ENCODE peak calls at places on chromosomes 3 and 15, in eight cellular contexts. One of them, this sample, is unnamed.

GRCh38 chr3:166223120-166223519 is 385.9 kb upstream of the BCHE start:
- DNase-seq in Panc1: no peak
- DNase-seq in NB4: peak; percentile 9
- DNase-seq in HCT116: no peak
- DNase-seq in AG09319: no peak
- DNase-seq in sigmoid colon: no peak
- DNase-seq in astrocyte of the spinal cord: no peak
- DNase-seq in mammary epithelial cell: no peak
- DNase-seq in this sample: no peak

GRCh38 chr15:68980786-68981185 is 33.7 kb upstream of the NOX5 start:
- DNase-seq in NB4: peak; percentile 5
- DNase-seq in AG09319: no peak
- DNase-seq in Panc1: no peak
- DNase-seq in mammary epithelial cell: no peak
- DNase-seq in astrocyte of the spinal cord: no peak
- DNase-seq in HCT116: no peak
- DNase-seq in sigmoid colon: no peak
- DNase-seq in this sample: no peak

GRCh38 chr3:151216641-151217040 is 13.6 kb upstream of the GPR171 start:
- DNase-seq in HCT116: no peak
- DNase-seq in Panc1: no peak
- DNase-seq in mammary epithelial cell: no peak
- DNase-seq in AG09319: no peak
- DNase-seq in NB4: no peak
- DNase-seq in sigmoid colon: no peak
- DNase-seq in astrocyte of the spinal cord: peak; percentile 15
- DNase-seq in this sample: no peak

GRCh38 chr15:65996901-65997300 is 127.6 kb downstream of the RAB11A start:
- DNase-seq in astrocyte of the spinal cord: no peak
- DNase-seq in Panc1: no peak
- DNase-seq in mammary epithelial cell: no peak
- DNase-seq in NB4: no peak
- DNase-seq in HCT116: no peak
- DNase-seq in AG09319: no peak
- DNase-seq in sigmoid colon: no peak
- DNase-seq in this sample: no peak

GRCh38 chr3:133841196-133841595 is 35.6 kb downstream of the SRPRB start:
- DNase-seq in mammary epithelial cell: no peak
- DNase-seq in HCT116: no peak
- DNase-seq in sigmoid colon: peak; percentile 62
- DNase-seq in NB4: no peak
- DNase-seq in Panc1: no peak
- DNase-seq in AG09319: no peak
- DNase-seq in astrocyte of the spinal cord: no peak
- DNase-seq in this sample: no peak

GRCh38 chr3:127439621-127440020 is 150.9 kb downstream of the TPRA1 start:
- DNase-seq in Panc1: no peak
- DNase-seq in mammary epithelial cell: no peak
- DNase-seq in HCT116: no peak
- DNase-seq in NB4: no peak
- DNase-seq in AG09319: no peak
- DNase-seq in astrocyte of the spinal cord: no peak
- DNase-seq in sigmoid colon: peak; percentile 54
- DNase-seq in this sample: no peak

GRCh38 chr3:67018789-67019525 is 20.9 kb downstream of the KBTBD8 start:
- DNase-seq in mammary epithelial cell: peak; percentile 1
- DNase-seq in NB4: no peak
- DNase-seq in AG09319: no peak
- DNase-seq in sigmoid colon: no peak
- DNase-seq in HCT116: no peak
- DNase-seq in astrocyte of the spinal cord: no peak
- DNase-seq in Panc1: no peak
- DNase-seq in this sample: no peak

GRCh38 chr3:186909078-186909853 is 21.1 kb upstream of the ST6GAL1 start:
- DNase-seq in sigmoid colon: no peak
- DNase-seq in HCT116: no peak
- DNase-seq in NB4: peak; percentile 81
- DNase-seq in AG09319: no peak
- DNase-seq in astrocyte of the spinal cord: peak; percentile 30
- DNase-seq in mammary epithelial cell: no peak
- DNase-seq in Panc1: no peak
- DNase-seq in this sample: no peak

GRCh38 chr3:13824521-13825316 is 55.2 kb downstream of the WNT7A start:
- DNase-seq in astrocyte of the spinal cord: no peak
- DNase-seq in sigmoid colon: peak; percentile 46
- DNase-seq in HCT116: no peak
- DNase-seq in NB4: no peak
- DNase-seq in mammary epithelial cell: peak; percentile 65
- DNase-seq in AG09319: no peak
- DNase-seq in Panc1: no peak
- DNase-seq in this sample: no peak

GRCh38 chr3:83224101-83224868 is 1462.8 kb upstream of the GBE1 start:
- DNase-seq in AG09319: no peak
- DNase-seq in Panc1: no peak
- DNase-seq in astrocyte of the spinal cord: peak; percentile 66
- DNase-seq in NB4: no peak
- DNase-seq in sigmoid colon: no peak
- DNase-seq in HCT116: no peak
- DNase-seq in mammary epithelial cell: no peak
- DNase-seq in this sample: no peak

GRCh38 chr3:13040381-13041074 is 32.7 kb downstream of the IQSEC1 start:
- DNase-seq in mammary epithelial cell: no peak
- DNase-seq in Panc1: no peak
- DNase-seq in HCT116: no peak
- DNase-seq in NB4: no peak
- DNase-seq in astrocyte of the spinal cord: no peak
- DNase-seq in sigmoid colon: no peak
- DNase-seq in AG09319: no peak
- DNase-seq in this sample: no peak

DNA sequence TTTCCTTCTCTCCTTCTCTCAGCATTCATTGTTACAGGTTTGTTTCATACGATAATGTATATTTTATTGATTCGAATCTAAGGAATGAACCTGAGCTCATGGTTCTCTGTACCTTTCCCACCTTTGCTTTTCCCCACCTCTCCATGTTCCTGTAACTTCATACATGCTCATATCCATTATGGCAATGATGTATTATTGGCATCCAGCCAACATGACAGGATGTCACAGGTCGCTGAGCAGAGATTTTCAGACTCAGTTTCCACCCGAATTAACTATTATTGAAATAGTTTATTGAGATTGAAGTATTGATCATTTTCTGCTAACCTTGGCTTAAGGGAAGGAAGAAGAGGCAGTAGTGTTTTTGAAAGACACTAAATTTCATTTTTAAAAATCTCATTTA is 64.8 kb downstream of the MAP2K5 start:
- DNase-seq in NB4: no peak
- DNase-seq in astrocyte of the spinal cord: no peak
- DNase-seq in sigmoid colon: no peak
- DNase-seq in HCT116: no peak
- DNase-seq in AG09319: no peak
- DNase-seq in Panc1: no peak
- DNase-seq in mammary epithelial cell: no peak
- DNase-seq in this sample: no peak
- TF ChIP-seq CTCF in NB4: no peak
- TF ChIP-seq CTCF in astrocyte of the spinal cord: no peak
- TF ChIP-seq CTCF in sigmoid colon: no peak
- TF ChIP-seq CTCF in HCT116: no peak
- TF ChIP-seq CTCF in AG09319: no peak
- TF ChIP-seq CTCF in Panc1: no peak
- TF ChIP-seq CTCF in mammary epithelial cell: no peak
- TF ChIP-seq CTCF in this sample: no peak

GRCh38 chr15:101355678-101356464 is 60.8 kb upstream of the SNRPA1 start:
- DNase-seq in sigmoid colon: no peak
- DNase-seq in Panc1: no peak
- DNase-seq in HCT116: no peak
- DNase-seq in mammary epithelial cell: no peak
- DNase-seq in astrocyte of the spinal cord: no peak
- DNase-seq in NB4: no peak
- DNase-seq in AG09319: no peak
- DNase-seq in this sample: peak; percentile 55
- TF ChIP-seq CTCF in sigmoid colon: no peak
- TF ChIP-seq CTCF in Panc1: no peak
- TF ChIP-seq CTCF in HCT116: no peak
- TF ChIP-seq CTCF in mammary epithelial cell: no peak
- TF ChIP-seq CTCF in astrocyte of the spinal cord: no peak
- TF ChIP-seq CTCF in NB4: no peak
- TF ChIP-seq CTCF in AG09319: no peak
- TF ChIP-seq CTCF in this sample: no peak

GRCh38 chr15:72473670-72474465 is at the start of gene ARIH1:
- DNase-seq in astrocyte of the spinal cord: peak; percentile 97
- DNase-seq in HCT116: peak; percentile 87
- DNase-seq in mammary epithelial cell: peak; percentile 94
- DNase-seq in NB4: peak; percentile 96
- DNase-seq in Panc1: peak; percentile 88
- DNase-seq in AG09319: peak; percentile 92
- DNase-seq in sigmoid colon: peak; percentile 99
- DNase-seq in this sample: peak; percentile 99
- TF ChIP-seq CTCF in astrocyte of the spinal cord: peak; percentile 43
- TF ChIP-seq CTCF in HCT116: peak; percentile 25
- TF ChIP-seq CTCF in mammary epithelial cell: peak; percentile 37
- TF ChIP-seq CTCF in NB4: peak; percentile 29
- TF ChIP-seq CTCF in Panc1: peak; percentile 56
- TF ChIP-seq CTCF in AG09319: peak; percentile 32
- TF ChIP-seq CTCF in sigmoid colon: no peak
- TF ChIP-seq CTCF in this sample: peak; percentile 47

DNA sequence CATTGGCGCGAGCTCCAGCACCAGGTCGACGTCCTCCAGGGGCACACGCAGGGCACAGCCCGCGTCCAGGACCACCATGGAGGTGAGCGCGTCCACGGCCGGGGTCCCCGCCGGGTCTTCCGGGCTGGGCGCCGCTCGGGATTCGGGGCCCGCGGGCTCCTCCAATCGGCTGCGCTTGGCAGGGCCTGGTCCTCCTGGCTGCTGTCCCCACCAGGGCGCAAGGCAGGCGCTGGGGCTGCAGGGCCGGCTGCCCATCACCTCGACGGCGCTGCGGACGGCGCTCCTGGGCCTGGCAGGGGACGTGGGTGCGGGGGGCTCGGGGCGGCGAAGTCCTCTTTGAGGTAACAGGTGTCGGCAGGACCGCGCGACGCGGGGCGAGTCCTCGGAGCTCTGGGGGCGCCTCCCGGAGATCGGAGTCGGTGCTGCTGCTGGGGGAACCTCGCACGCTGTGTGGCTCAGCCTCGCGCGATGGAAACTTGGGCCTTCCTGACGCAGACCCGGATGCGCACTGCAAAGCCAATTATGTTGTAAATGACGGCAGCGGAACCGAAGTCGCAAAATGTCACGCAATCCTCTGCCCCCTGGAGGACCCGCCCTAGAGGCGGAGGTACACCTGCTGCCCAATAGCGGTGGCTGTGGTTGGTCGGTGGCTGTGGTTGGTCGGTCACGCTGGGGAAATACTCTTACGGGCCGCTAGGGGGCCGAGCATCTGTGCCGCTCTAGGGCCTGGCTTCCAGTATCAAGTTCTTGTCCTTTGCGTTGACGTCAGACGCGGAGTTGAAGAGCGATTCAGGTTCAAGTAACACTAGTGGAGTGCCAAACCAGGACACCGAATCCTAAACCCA is at the start of gene PRR23C:
- DNase-seq in astrocyte of the spinal cord: no peak
- DNase-seq in AG09319: no peak
- DNase-seq in NB4: no peak
- DNase-seq in HCT116: no peak
- DNase-seq in sigmoid colon: no peak
- DNase-seq in Panc1: no peak
- DNase-seq in mammary epithelial cell: no peak
- DNase-seq in this sample: no peak
- TF ChIP-seq CTCF in astrocyte of the spinal cord: peak; percentile 9
- TF ChIP-seq CTCF in AG09319: no peak
- TF ChIP-seq CTCF in NB4: no peak
- TF ChIP-seq CTCF in HCT116: no peak
- TF ChIP-seq CTCF in sigmoid colon: no peak
- TF ChIP-seq CTCF in Panc1: peak; percentile 29
- TF ChIP-seq CTCF in mammary epithelial cell: peak; percentile 3
- TF ChIP-seq CTCF in this sample: no peak

GRCh38 chr3:90026406-90026805 is 919.0 kb downstream of the EPHA3 start:
- DNase-seq in HCT116: no peak
- DNase-seq in mammary epithelial cell: no peak
- DNase-seq in NB4: no peak
- DNase-seq in Panc1: no peak
- DNase-seq in AG09319: no peak
- DNase-seq in astrocyte of the spinal cord: no peak
- DNase-seq in sigmoid colon: no peak
- DNase-seq in this sample: no peak

DNA sequence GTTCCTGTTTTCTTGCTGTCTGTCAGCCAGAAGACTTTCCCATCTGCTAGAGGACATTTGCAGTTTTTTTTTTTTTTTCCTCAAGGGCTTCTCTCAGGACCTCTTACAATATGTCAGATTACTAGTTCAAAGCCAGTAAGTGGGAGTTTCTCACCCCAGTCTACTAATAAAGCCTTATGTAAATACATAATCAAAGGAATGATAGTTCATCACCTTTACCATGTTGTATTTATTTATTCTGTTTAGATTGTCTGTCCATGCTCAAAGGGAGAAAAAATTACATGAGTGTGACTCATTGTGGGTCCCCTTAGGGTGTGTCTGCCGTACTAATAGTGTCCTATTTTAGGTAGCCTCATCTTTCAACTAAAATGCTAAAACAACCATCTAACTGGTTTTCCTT is 917.6 kb downstream of the EPHA3 start:
- DNase-seq in astrocyte of the spinal cord: no peak
- DNase-seq in NB4: no peak
- DNase-seq in Panc1: no peak
- DNase-seq in sigmoid colon: no peak
- DNase-seq in HCT116: no peak
- DNase-seq in mammary epithelial cell: no peak
- DNase-seq in AG09319: no peak
- DNase-seq in this sample: no peak
- TF ChIP-seq CTCF in astrocyte of the spinal cord: no peak
- TF ChIP-seq CTCF in NB4: no peak
- TF ChIP-seq CTCF in Panc1: no peak
- TF ChIP-seq CTCF in sigmoid colon: no peak
- TF ChIP-seq CTCF in HCT116: no peak
- TF ChIP-seq CTCF in mammary epithelial cell: no peak
- TF ChIP-seq CTCF in AG09319: no peak
- TF ChIP-seq CTCF in this sample: no peak

This sample was measured in type B pancreatic cell.